ENCODE peak calls at places on chromosome 15, in six cellular contexts. B is endothelial cell, C is mammary epithelial cell, I is astrocyte of the spinal cord, W is nephron progenitor cell, R is lung. Y is an unnamed sample.

GRCh38 chr15:34318277-34319079 is 19.1 kb downstream of the SLC12A6 start:
- DNase-seq in W (no peak), B (peak; percentile 21), R (peak; percentile 79), C (peak; percentile 76), I (peak; percentile 60), Y (peak; percentile 35)

GRCh38 chr15:86164222-86164898 is 84.7 kb downstream of the AGBL1 start:
- DNase-seq in I (no peak), R (no peak), C (peak; percentile 14), W (no peak), B (no peak), Y (no peak)

GRCh38 chr15:69093614-69094013 is 66.8 kb upstream of the GLCE start:
- DNase-seq in C (no peak), R (no peak), W (no peak), I (no peak), B (no peak), Y (no peak)

GRCh38 chr15:77017761-77018720 is 23.1 kb downstream of the PSTPIP1 start:
- DNase-seq in I (no peak), C (no peak), W (no peak), R (no peak), B (no peak), Y (no peak)

GRCh38 chr15:100284701-100285100 is 57.1 kb downstream of the ADAMTS17 start:
- DNase-seq in W (peak; percentile 17), B (no peak), C (no peak), R (peak; percentile 44), I (no peak), Y (no peak)

GRCh38 chr15:78438595-78439285 is 724 bp downstream of the IREB2 start:
- DNase-seq in R (no peak), I (peak; percentile 36), B (peak; percentile 49), W (peak; percentile 61), C (peak; percentile 11), Y (peak; percentile 56)

GRCh38 chr15:98583758-98584157 is 64.6 kb upstream of the IGF1R start:
- DNase-seq in B (no peak), I (no peak), R (no peak), W (no peak), C (no peak), Y (no peak)

GRCh38 chr15:64071931-64072765 is 21.5 kb downstream of the CIAO2A start:
- DNase-seq in R (no peak), W (no peak), I (no peak), C (no peak), B (no peak), Y (no peak)

GRCh38 chr15:62559049-62559733 is 394.1 kb upstream of the C2CD4B start:
- DNase-seq in C (no peak), I (no peak), W (no peak), B (no peak), R (no peak), Y (no peak)

GRCh38 chr15:47778263-47778770 is 61.0 kb downstream of the SEMA6D start:
- DNase-seq in W (no peak), R (no peak), I (no peak), B (no peak), C (no peak), Y (no peak)

GRCh38 chr15:68634122-68634482 is 55.3 kb downstream of the CORO2B start:
- DNase-seq in R (no peak), B (no peak), I (no peak), C (no peak), W (no peak), Y (no peak)

GRCh38 chr15:52558196-52558595 is 10.6 kb downstream of the ARPP19 start:
- DNase-seq in I (peak; percentile 78), C (peak; percentile 96), B (no peak), W (no peak), R (no peak), Y (no peak)

GRCh38 chr15:92899910-92900711 is at the start of gene CHD2:
- DNase-seq in B (peak; percentile 60), I (peak; percentile 91), C (peak; percentile 88), R (no peak), W (peak; percentile 72), Y (peak; percentile 71)

GRCh38 chr15:57506422-57506821 is 85.3 kb upstream of the MYZAP start:
- DNase-seq in C (no peak), I (no peak), R (no peak), B (no peak), W (no peak), Y (no peak)

GRCh38 chr15:22930782-22931484 is 49.2 kb downstream of the CYFIP1 start:
- DNase-seq in B (no peak), I (no peak), R (no peak), C (peak; percentile 62), W (no peak), Y (no peak)

GRCh38 chr15:71435552-71435951 is 320.3 kb downstream of the THSD4 start:
- DNase-seq in R (no peak), W (no peak), I (no peak), C (no peak), B (no peak), Y (no peak)

GRCh38 chr15:45714501-45715488 is 80.0 kb downstream of the SQOR start:
- DNase-seq in C (peak; percentile 43), W (peak; percentile 73), R (peak; percentile 56), B (peak; percentile 54), I (peak; percentile 53), Y (peak; percentile 83)

GRCh38 chr15:45522931-45523331 is 376 bp upstream of the SLC30A4 start:
- DNase-seq in R (peak; percentile 33), C (peak; percentile 35), I (peak; percentile 41), B (peak; percentile 25), W (peak; percentile 71), Y (no peak)

GRCh38 chr15:44735482-44736260 is 657 bp upstream of the TRIM69 start:
- DNase-seq in W (no peak), C (no peak), I (no peak), B (no peak), R (no peak), Y (no peak)

GRCh38 chr15:48459571-48460461 is 128.6 kb downstream of the DUT start:
- DNase-seq in C (no peak), R (no peak), B (no peak), I (peak; percentile 75), W (no peak), Y (no peak)

GRCh38 chr15:62644874-62645755 is 397.4 kb upstream of the TPM1 start:
- DNase-seq in C (no peak), W (no peak), I (peak; percentile 17), B (no peak), R (no peak), Y (peak; percentile 45)

GRCh38 chr15:25670025-25670554 is 193.0 kb downstream of the ATP10A start:
- DNase-seq in R (peak; percentile 41), B (peak; percentile 41), C (no peak), I (peak; percentile 89), W (peak; percentile 58), Y (peak; percentile 77)

GRCh38 chr15:69979783-69980182 is 117.9 kb downstream of the TLE3 start:
- DNase-seq in I (no peak), R (no peak), B (no peak), W (no peak), C (no peak), Y (no peak)

GRCh38 chr15:52287114-52287513 is 8.5 kb downstream of the MYO5C start:
- DNase-seq in R (no peak), I (no peak), B (no peak), W (no peak), C (no peak), Y (no peak)

GRCh38 chr15:61062268-61062667 is 166.8 kb downstream of the RORA start:
- DNase-seq in C (no peak), B (no peak), R (no peak), W (no peak), I (no peak), Y (no peak)

GRCh38 chr15:98131924-98132323 is 171.4 kb downstream of the ARRDC4 start:
- DNase-seq in B (no peak), R (no peak), C (no peak), I (no peak), W (no peak), Y (no peak)

GRCh38 chr15:31136016-31136415 is 34.5 kb upstream of the TRPM1 start:
- DNase-seq in C (no peak), I (no peak), R (no peak), W (no peak), B (no peak), Y (no peak)

GRCh38 chr15:78178056-78178455 is 28.9 kb downstream of the IDH3A start:
- DNase-seq in R (no peak), B (no peak), W (no peak), C (no peak), I (no peak), Y (no peak)

GRCh38 chr15:48244923-48245322 is 38.8 kb downstream of the SLC12A1 start:
- DNase-seq in I (no peak), R (no peak), W (no peak), B (no peak), C (peak; percentile 44), Y (no peak)

DNA sequence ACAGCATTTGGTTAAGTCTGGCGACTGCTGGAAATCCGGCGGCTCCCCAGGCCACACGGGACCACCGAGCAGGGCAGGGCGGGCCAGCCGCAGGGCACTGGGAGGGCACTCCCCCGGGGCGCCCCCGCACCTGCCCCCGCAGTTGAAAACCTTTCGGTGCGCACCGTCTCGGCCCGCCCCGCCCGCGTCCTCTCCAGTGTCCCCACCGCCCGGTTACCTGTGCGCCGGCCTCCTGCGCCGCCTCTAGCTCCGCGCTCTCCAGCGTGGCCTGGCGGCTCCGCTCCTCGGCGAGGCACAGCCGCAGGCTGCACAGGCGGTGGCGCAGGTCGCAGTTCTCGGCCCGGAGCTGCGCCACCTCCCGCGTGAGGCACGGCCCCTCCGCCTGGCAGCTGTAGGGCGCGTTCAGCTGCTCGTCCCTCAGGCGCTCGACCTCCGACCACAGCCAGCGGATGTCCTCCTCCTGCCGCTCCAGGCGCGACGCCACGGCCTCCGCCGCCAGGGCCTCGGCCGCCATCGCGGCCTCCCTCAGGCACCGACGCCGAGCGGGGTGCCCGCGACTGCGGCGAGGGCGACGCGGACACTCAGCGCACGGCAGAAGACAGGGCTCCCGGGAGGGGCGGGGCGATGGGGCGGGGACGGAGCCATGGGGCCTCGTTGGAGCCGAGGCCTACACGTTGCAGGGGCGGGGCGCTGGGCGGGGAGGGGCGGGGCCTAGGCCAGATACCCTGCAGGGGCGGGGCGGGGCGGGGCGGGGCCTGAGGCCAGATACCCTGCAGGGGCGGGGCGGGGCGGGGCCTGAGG is at the start of gene TARS3:
- DNase-seq in R (peak; percentile 96), I (peak; percentile 93), B (peak; percentile 89), W (peak; percentile 98), C (peak; percentile 84), Y (peak; percentile 98)
- TF ChIP-seq CTCF in R (no peak), I (no peak), B (no peak), W (no peak), C (no peak), Y (no peak)

GRCh38 chr15:39474657-39475056 is 106.2 kb upstream of the THBS1 start:
- DNase-seq in W (no peak), C (no peak), I (no peak), R (no peak), B (no peak), Y (no peak)
- TF ChIP-seq CTCF in W (no peak), C (no peak), I (no peak), R (no peak), B (no peak), Y (no peak)

GRCh38 chr15:90558182-90558581 is 28.5 kb downstream of the CRTC3 start:
- DNase-seq in B (no peak), I (peak; percentile 30), R (no peak), C (no peak), W (no peak), Y (no peak)
- TF ChIP-seq CTCF in B (no peak), I (no peak), R (no peak), C (no peak), W (no peak), Y (no peak)

DNA sequence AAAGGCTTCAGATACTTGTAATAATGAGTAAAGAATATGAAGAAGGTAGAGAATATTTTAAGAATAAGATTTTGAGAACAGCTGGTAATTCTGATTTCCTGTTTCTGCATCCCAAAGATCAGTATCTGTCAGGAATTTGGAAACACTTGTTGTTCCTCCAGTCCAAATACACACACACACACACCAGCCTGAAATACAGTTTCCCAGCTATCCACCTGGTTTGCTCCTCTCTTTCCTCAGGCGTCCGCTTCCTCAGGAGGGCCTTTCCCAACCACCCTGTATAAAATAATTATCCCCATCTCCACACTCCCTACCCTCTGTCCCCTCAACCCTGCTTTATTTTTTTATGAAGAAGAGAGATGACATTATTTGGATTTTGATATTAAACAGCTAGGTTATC is 2.0 kb upstream of the FSIP1 start:
- DNase-seq in R (no peak), I (no peak), B (no peak), C (no peak), W (no peak), Y (no peak)
- TF ChIP-seq CTCF in R (no peak), I (no peak), B (no peak), C (no peak), W (no peak), Y (no peak)